ENCODE peak calls at places on chromosome X, in ten cellular contexts. O is CD8-positive, alpha-beta memory T cell; R is NCI-H1105; B is head of caudate nucleus; U is CD4-positive, alpha-beta T cell; X is stimulated activated CD8-positive, alpha-beta memory T cell treated with anti-CD3 and anti-CD28 coated beads, Interleukin-4, amount 100 ng/mL, for 48 hours; G is progenitor cell of endocrine pancreas; K is activated CD8-positive, alpha-beta T cell treated with anti-CD3 and anti-CD28 coated beads for 36 hours; T is T follicular helper cell; J is stimulated activated naive CD8-positive, alpha-beta T cell treated with anti-CD3 and anti-CD28 coated beads, Interleukin-15, Interleukin-2, amounts not matched to agents 100 U/mL and 50 U/mL, for 24 hours. A is an unnamed sample.

GRCh38 chrX:72128881-72129280 is 2.8 kb downstream of the RTL5 start:
- DNase-seq in K (peak), G (no peak), R (peak), U (no peak), X (peak), O (no peak), T (no peak), J (peak), B (no peak), A (no peak)

GRCh38 chrX:125998432-125998831 is 167.7 kb downstream of the DCAF12L2 start:
- DNase-seq in J (no peak), K (no peak), G (no peak), X (no peak), T (no peak), R (peak), U (no peak), O (no peak), B (no peak), A (no peak)

GRCh38 chrX:120309873-120310730 is 1.2 kb downstream of the TMEM255A start:
- DNase-seq in T (no peak), B (peak), J (peak), R (no peak), U (no peak), X (peak), K (peak), G (no peak), O (no peak), A (no peak)

GRCh38 chrX:65587616-65588526 is 53.3 kb upstream of the LAS1L start:
- DNase-seq in O (no peak), J (no peak), B (peak), T (no peak), R (peak), G (no peak), U (no peak), X (no peak), K (no peak), A (peak)

GRCh38 chrX:103151799-103152198 is 58.9 kb upstream of the NXF3 start:
- DNase-seq in J (no peak), T (no peak), R (no peak), O (no peak), U (no peak), K (no peak), B (no peak), X (no peak), G (no peak), A (no peak)

GRCh38 chrX:85012098-85012497 is 8.4 kb downstream of the APOOL start:
- DNase-seq in U (no peak), K (no peak), B (no peak), G (no peak), O (no peak), J (no peak), T (no peak), X (no peak), R (no peak), A (no peak)

GRCh38 chrX:72272868-72273267 is 4.2 kb downstream of the RPS4X start:
- DNase-seq in O (no peak), R (no peak), X (no peak), U (no peak), J (no peak), T (no peak), G (no peak), K (peak), B (no peak), A (no peak)

GRCh38 chrX:110665636-110666035 is 130.0 kb downstream of the CHRDL1 start:
- DNase-seq in T (no peak), R (no peak), X (peak), G (peak), K (peak), O (no peak), J (peak), B (peak), U (no peak), A (peak)

GRCh38 chrX:26442340-26442739 is 226.4 kb downstream of the MAGEB5 start:
- DNase-seq in U (no peak), J (no peak), R (no peak), O (no peak), T (no peak), B (no peak), G (no peak), K (no peak), X (no peak), A (no peak)

GRCh38 chrX:72498782-72499181 is 73.9 kb downstream of the HDAC8 start:
- DNase-seq in R (no peak), K (no peak), T (no peak), X (no peak), J (no peak), B (no peak), U (no peak), O (no peak), G (no peak), A (no peak)

GRCh38 chrX:6738518-6739470 is 203.9 kb upstream of the VCX3A start:
- DNase-seq in K (peak), U (no peak), G (no peak), R (no peak), J (peak), T (no peak), X (no peak), B (no peak), O (no peak), A (no peak)

GRCh38 chrX:154020500-154021115 is 906 bp upstream of the IRAK1 start:
- DNase-seq in T (no peak), X (no peak), J (no peak), B (no peak), U (no peak), R (no peak), K (peak), O (no peak), G (no peak), A (no peak)

GRCh38 chrX:123665197-123665596 is 67.7 kb downstream of the THOC2 start:
- DNase-seq in T (no peak), K (no peak), G (no peak), R (no peak), U (no peak), O (no peak), X (no peak), B (no peak), J (no peak), A (no peak)

GRCh38 chrX:153829799-153830631 is at the start of gene PDZD4:
- DNase-seq in X (no peak), U (no peak), K (no peak), B (peak), O (peak), R (peak), G (no peak), J (no peak), T (no peak), A (no peak)

GRCh38 chrX:25206761-25207160 is 191.0 kb upstream of the ARX start:
- DNase-seq in X (no peak), K (no peak), J (no peak), R (no peak), G (no peak), B (no peak), T (no peak), U (no peak), O (no peak), A (no peak)

GRCh38 chrX:2614911-2615310 is 76.2 kb upstream of the CD99 start:
- DNase-seq in K (no peak), T (no peak), O (no peak), R (no peak), J (no peak), X (no peak), U (no peak), G (no peak), B (no peak), A (no peak)

GRCh38 chrX:107508925-107509324 is 59.5 kb downstream of the FRMPD3 start:
- DNase-seq in R (no peak), B (no peak), T (no peak), U (no peak), G (no peak), X (no peak), O (no peak), K (no peak), J (no peak), A (no peak)

GRCh38 chrX:41600266-41600665 is 88.5 kb upstream of the GPR34 start:
- DNase-seq in T (no peak), O (no peak), X (no peak), J (no peak), U (no peak), K (no peak), B (no peak), G (no peak), R (no peak), A (no peak)

GRCh38 chrX:1412551-1413161 is 20.7 kb upstream of the SLC25A6 start:
- DNase-seq in R (no peak), K (no peak), U (no peak), J (no peak), G (no peak), X (no peak), O (no peak), T (no peak), B (no peak), A (no peak)

GRCh38 chrX:9604111-9604907 is 139.5 kb downstream of the TBL1X start:
- DNase-seq in J (no peak), G (no peak), O (no peak), U (no peak), B (peak), R (no peak), K (no peak), X (no peak), T (no peak), A (peak)

GRCh38 chrX:155056877-155057792 is 13.8 kb downstream of the CMC4 start:
- DNase-seq in T (peak), X (peak), O (peak), G (peak), K (peak), R (peak), J (peak), B (peak), U (peak), A (peak)

GRCh38 chrX:133537142-133537541 is 121.9 kb upstream of the GPC4 start:
- DNase-seq in J (no peak), B (no peak), T (no peak), O (no peak), G (no peak), U (no peak), X (no peak), R (no peak), K (no peak), A (no peak)

GRCh38 chrX:50594788-50595187 is 124.2 kb upstream of the DGKK start:
- DNase-seq in U (no peak), G (no peak), R (no peak), J (no peak), O (no peak), B (no peak), T (no peak), X (no peak), K (no peak), A (no peak)

GRCh38 chrX:109537324-109537665 is 651 bp downstream of the NXT2 start:
- DNase-seq in G (peak), T (no peak), X (no peak), B (no peak), J (no peak), O (no peak), K (no peak), R (peak), U (no peak), A (no peak)

GRCh38 chrX:115940888-115941332 is 229.6 kb upstream of the AGTR2 start:
- DNase-seq in U (no peak), K (peak), R (no peak), B (peak), J (no peak), T (peak), O (no peak), X (no peak), G (peak), A (peak)

GRCh38 chrX:47226071-47226470 is 6.7 kb upstream of the USP11 start:
- DNase-seq in O (no peak), U (no peak), K (no peak), J (no peak), G (no peak), B (no peak), R (no peak), T (no peak), X (no peak), A (no peak)

A was measured in right lobe of liver.